ENCODE peak calls at places on chromosomes 4 and X, in six cellular contexts. One of them, this sample, is unnamed.

GRCh38 chrX:138917781-138918180 is 206.3 kb upstream of the FGF13 start:
- DNase-seq in fibroblast of lung: peak; percentile 81
- DNase-seq in RWPE1: peak; percentile 20
- DNase-seq in left ventricle myocardium inferior: no peak
- DNase-seq in aorta: no peak
- DNase-seq in CD8-positive, alpha-beta memory T cell: no peak
- DNase-seq in this sample: no peak

GRCh38 chr4:1604706-1605205 is 79.4 kb downstream of the FAM53A start:
- DNase-seq in RWPE1: peak; percentile 22
- DNase-seq in left ventricle myocardium inferior: no peak
- DNase-seq in fibroblast of lung: no peak
- DNase-seq in aorta: peak; percentile 59
- DNase-seq in CD8-positive, alpha-beta memory T cell: peak; percentile 56
- DNase-seq in this sample: no peak

GRCh38 chrX:52265713-52266112 is 81.0 kb downstream of the MAGED4 start:
- DNase-seq in aorta: no peak
- DNase-seq in CD8-positive, alpha-beta memory T cell: no peak
- DNase-seq in fibroblast of lung: no peak
- DNase-seq in left ventricle myocardium inferior: no peak
- DNase-seq in RWPE1: no peak
- DNase-seq in this sample: no peak

GRCh38 chrX:25599061-25599460 is 539.1 kb upstream of the MAGEB18 start:
- DNase-seq in left ventricle myocardium inferior: no peak
- DNase-seq in aorta: no peak
- DNase-seq in RWPE1: no peak
- DNase-seq in fibroblast of lung: peak; percentile 3
- DNase-seq in CD8-positive, alpha-beta memory T cell: no peak
- DNase-seq in this sample: no peak

GRCh38 chrX:154373340-154374306 is 811 bp downstream of the FLNA start:
- DNase-seq in left ventricle myocardium inferior: peak; percentile 41
- DNase-seq in fibroblast of lung: peak; percentile 76
- DNase-seq in CD8-positive, alpha-beta memory T cell: no peak
- DNase-seq in RWPE1: peak; percentile 52
- DNase-seq in aorta: no peak
- DNase-seq in this sample: peak; percentile 92

GRCh38 chrX:153400146-153401132 is 711 bp downstream of the PNMA6E start:
- DNase-seq in aorta: peak; percentile 77
- DNase-seq in RWPE1: peak; percentile 49
- DNase-seq in CD8-positive, alpha-beta memory T cell: peak; percentile 36
- DNase-seq in left ventricle myocardium inferior: no peak
- DNase-seq in fibroblast of lung: no peak
- DNase-seq in this sample: peak; percentile 86

GRCh38 chrX:52558140-52558539 is 41.3 kb upstream of the XAGE1B start:
- DNase-seq in RWPE1: no peak
- DNase-seq in fibroblast of lung: no peak
- DNase-seq in CD8-positive, alpha-beta memory T cell: no peak
- DNase-seq in left ventricle myocardium inferior: no peak
- DNase-seq in aorta: no peak
- DNase-seq in this sample: no peak

GRCh38 chr4:23962462-23962861 is 72.6 kb upstream of the PPARGC1A start:
- DNase-seq in fibroblast of lung: no peak
- DNase-seq in RWPE1: no peak
- DNase-seq in left ventricle myocardium inferior: no peak
- DNase-seq in CD8-positive, alpha-beta memory T cell: no peak
- DNase-seq in aorta: no peak
- DNase-seq in this sample: no peak

GRCh38 chr4:105594094-105595010 is 41.9 kb downstream of the ARHGEF38 start:
- DNase-seq in RWPE1: no peak
- DNase-seq in left ventricle myocardium inferior: no peak
- DNase-seq in aorta: no peak
- DNase-seq in fibroblast of lung: no peak
- DNase-seq in CD8-positive, alpha-beta memory T cell: no peak
- DNase-seq in this sample: no peak

GRCh38 chrX:155052738-155053498 is 18.0 kb downstream of the CMC4 start:
- DNase-seq in aorta: no peak
- DNase-seq in RWPE1: no peak
- DNase-seq in fibroblast of lung: no peak
- DNase-seq in CD8-positive, alpha-beta memory T cell: no peak
- DNase-seq in left ventricle myocardium inferior: no peak
- DNase-seq in this sample: no peak

GRCh38 chrX:132955710-132956109 is 2.7 kb downstream of the HS6ST2 start:
- DNase-seq in CD8-positive, alpha-beta memory T cell: no peak
- DNase-seq in fibroblast of lung: no peak
- DNase-seq in RWPE1: no peak
- DNase-seq in left ventricle myocardium inferior: no peak
- DNase-seq in aorta: no peak
- DNase-seq in this sample: peak; percentile 49

GRCh38 chr4:41532880-41533279 is 5.1 kb upstream of the LIMCH1 start:
- DNase-seq in RWPE1: no peak
- DNase-seq in fibroblast of lung: no peak
- DNase-seq in left ventricle myocardium inferior: no peak
- DNase-seq in aorta: no peak
- DNase-seq in CD8-positive, alpha-beta memory T cell: no peak
- DNase-seq in this sample: no peak

GRCh38 chr4:141576585-141577110 is 59.7 kb upstream of the IL15 start:
- DNase-seq in RWPE1: no peak
- DNase-seq in CD8-positive, alpha-beta memory T cell: no peak
- DNase-seq in aorta: no peak
- DNase-seq in fibroblast of lung: no peak
- DNase-seq in left ventricle myocardium inferior: no peak
- DNase-seq in this sample: no peak

GRCh38 chr4:36324808-36325207 is 43.4 kb downstream of the DTHD1 start:
- DNase-seq in fibroblast of lung: no peak
- DNase-seq in aorta: no peak
- DNase-seq in left ventricle myocardium inferior: no peak
- DNase-seq in CD8-positive, alpha-beta memory T cell: no peak
- DNase-seq in RWPE1: no peak
- DNase-seq in this sample: no peak

GRCh38 chr4:22556411-22556969 is 40.6 kb upstream of the ADGRA3 start:
- DNase-seq in RWPE1: no peak
- DNase-seq in CD8-positive, alpha-beta memory T cell: no peak
- DNase-seq in aorta: no peak
- DNase-seq in left ventricle myocardium inferior: no peak
- DNase-seq in fibroblast of lung: no peak
- DNase-seq in this sample: no peak
- H3K27ac ChIP-seq in RWPE1: no peak overlapping the region
- H3K27ac ChIP-seq in CD8-positive, alpha-beta memory T cell: no peak overlapping the region
- H3K27ac ChIP-seq in aorta: no peak overlapping the region
- H3K27ac ChIP-seq in left ventricle myocardium inferior: no peak overlapping the region
- H3K27ac ChIP-seq in fibroblast of lung: no peak overlapping the region
- H3K27ac ChIP-seq in this sample: no peak overlapping the region

DNA sequence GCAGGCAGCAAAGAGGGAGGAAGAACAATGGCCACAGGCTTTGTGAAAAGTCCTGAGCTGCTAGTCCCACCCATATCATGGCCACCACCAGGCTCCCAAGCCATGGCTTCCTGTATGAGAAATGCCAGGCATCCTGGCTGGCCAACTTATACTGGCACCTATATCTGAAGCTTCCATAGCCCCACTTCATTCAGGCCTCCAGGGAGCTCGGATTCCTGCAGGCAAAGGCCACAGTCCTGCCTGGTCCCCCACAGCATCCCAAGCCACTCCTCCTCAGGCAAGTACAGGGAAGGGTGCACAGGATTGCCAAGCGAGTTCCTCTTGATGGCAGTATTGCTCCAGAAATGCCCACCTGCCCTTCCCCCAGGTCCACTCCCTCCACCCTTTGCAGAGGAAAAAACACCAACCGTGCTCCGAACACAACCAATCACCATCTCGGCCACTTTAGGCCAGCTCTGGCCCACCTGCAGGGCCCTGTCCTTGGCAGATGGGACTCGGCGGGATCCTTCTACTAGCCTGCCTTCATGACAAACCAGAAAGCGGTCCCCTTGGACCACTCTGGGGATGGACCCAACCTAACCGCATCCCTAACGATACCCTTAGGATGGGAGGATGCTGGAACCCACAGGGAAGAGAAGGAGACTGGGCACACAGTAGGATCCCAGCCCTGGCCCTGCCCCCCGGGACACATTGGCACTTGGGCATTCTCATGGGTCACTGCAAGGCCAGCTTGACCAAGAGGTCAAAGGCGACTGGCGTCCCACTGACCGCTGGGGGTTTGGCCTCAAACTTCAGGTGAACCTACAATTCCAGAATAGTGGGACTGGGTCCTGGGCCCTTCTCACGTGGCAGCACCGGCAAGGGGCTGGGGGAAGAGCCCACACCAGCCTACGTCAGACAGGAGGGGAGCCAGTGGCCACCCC is 220.4 kb upstream of the AGTR2 start:
- DNase-seq in left ventricle myocardium inferior: no peak
- DNase-seq in RWPE1: no peak
- DNase-seq in CD8-positive, alpha-beta memory T cell: no peak
- DNase-seq in fibroblast of lung: no peak
- DNase-seq in aorta: peak; percentile 71
- DNase-seq in this sample: peak; percentile 86
- H3K27ac ChIP-seq in left ventricle myocardium inferior: no peak overlapping the region
- H3K27ac ChIP-seq in RWPE1: no peak overlapping the region
- H3K27ac ChIP-seq in CD8-positive, alpha-beta memory T cell: no peak overlapping the region
- H3K27ac ChIP-seq in fibroblast of lung: no peak overlapping the region
- H3K27ac ChIP-seq in aorta: no peak overlapping the region
- H3K27ac ChIP-seq in this sample: no peak overlapping the region

GRCh38 chr4:70734971-70735370 is 13.2 kb downstream of the RUFY3 start:
- DNase-seq in RWPE1: no peak
- DNase-seq in aorta: no peak
- DNase-seq in CD8-positive, alpha-beta memory T cell: no peak
- DNase-seq in left ventricle myocardium inferior: no peak
- DNase-seq in fibroblast of lung: no peak
- DNase-seq in this sample: no peak
- H3K27ac ChIP-seq in RWPE1: no peak overlapping the region
- H3K27ac ChIP-seq in aorta: peak overlapping the region; percentile 87
- H3K27ac ChIP-seq in CD8-positive, alpha-beta memory T cell: peak overlapping the region; percentile 60
- H3K27ac ChIP-seq in left ventricle myocardium inferior: peak overlapping the region; percentile 73
- H3K27ac ChIP-seq in fibroblast of lung: peak overlapping the region; percentile 77
- H3K27ac ChIP-seq in this sample: no peak overlapping the region

DNA sequence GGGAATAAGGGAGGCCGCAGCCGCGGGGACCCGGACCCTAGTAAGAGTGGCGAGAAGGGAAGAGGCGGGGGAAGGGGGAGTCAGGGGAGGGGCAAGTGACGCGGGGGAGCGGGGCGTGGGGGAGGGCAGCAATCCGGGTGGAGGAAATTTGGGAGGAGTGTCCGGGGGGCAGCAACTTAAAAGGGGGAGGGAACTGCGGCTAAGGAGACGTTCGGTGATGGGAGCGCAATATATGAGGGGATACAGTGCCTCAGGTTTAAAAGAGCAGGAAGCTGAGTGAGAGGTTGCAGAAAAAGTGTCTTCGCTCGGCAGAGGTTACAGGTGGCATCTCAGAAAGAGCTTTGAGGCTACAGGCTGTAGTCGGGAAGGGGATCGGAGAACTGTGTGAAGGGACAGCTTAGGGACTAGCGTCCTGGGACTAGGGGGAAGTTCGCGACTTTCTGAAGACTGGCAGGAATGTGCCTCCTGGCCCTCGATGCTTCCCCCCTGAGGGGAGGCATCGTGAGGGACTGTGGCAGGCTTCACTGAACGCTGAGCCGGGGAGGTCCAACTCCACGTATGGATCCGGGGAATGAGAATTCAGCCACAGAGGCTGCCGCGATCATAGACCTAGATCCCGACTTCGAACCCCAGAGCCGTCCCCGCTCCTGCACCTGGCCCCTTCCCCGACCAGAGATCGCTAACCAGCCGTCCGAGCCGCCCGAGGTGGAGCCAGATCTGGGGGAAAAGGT is 485 bp downstream of the FOXO4 start:
- DNase-seq in aorta: peak; percentile 74
- DNase-seq in left ventricle myocardium inferior: no peak
- DNase-seq in RWPE1: peak; percentile 56
- DNase-seq in CD8-positive, alpha-beta memory T cell: no peak
- DNase-seq in fibroblast of lung: peak; percentile 47
- DNase-seq in this sample: no peak
- H3K27ac ChIP-seq in aorta: no peak overlapping the region
- H3K27ac ChIP-seq in left ventricle myocardium inferior: peak overlapping the region; percentile 71
- H3K27ac ChIP-seq in RWPE1: peak overlapping the region; percentile 36
- H3K27ac ChIP-seq in CD8-positive, alpha-beta memory T cell: peak overlapping the region; percentile 57
- H3K27ac ChIP-seq in fibroblast of lung: no peak overlapping the region
- H3K27ac ChIP-seq in this sample: no peak overlapping the region

DNA sequence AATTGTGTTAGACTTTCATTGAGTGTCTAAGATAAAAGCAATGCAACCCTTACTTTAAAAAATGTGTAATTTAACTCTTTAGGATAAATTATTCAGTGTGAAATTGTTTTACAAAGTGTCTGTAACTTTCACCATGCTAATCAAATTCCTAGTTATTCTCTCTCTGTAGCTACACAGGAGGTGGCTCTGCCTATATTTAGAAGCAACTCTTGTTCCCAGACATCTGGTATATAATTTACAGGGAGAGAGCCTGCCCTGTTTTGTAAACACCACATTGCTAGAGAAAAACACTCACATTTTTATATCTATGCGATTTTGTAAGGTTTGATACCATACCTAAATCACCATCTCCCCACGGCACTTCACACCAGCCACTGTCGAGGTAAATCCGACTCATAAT is 35.4 kb upstream of the SPATA4 start:
- DNase-seq in CD8-positive, alpha-beta memory T cell: no peak
- DNase-seq in fibroblast of lung: no peak
- DNase-seq in aorta: no peak
- DNase-seq in RWPE1: no peak
- DNase-seq in left ventricle myocardium inferior: no peak
- DNase-seq in this sample: no peak
- H3K27ac ChIP-seq in CD8-positive, alpha-beta memory T cell: no peak overlapping the region
- H3K27ac ChIP-seq in fibroblast of lung: no peak overlapping the region
- H3K27ac ChIP-seq in aorta: no peak overlapping the region
- H3K27ac ChIP-seq in RWPE1: no peak overlapping the region
- H3K27ac ChIP-seq in left ventricle myocardium inferior: peak overlapping the region; percentile 78
- H3K27ac ChIP-seq in this sample: no peak overlapping the region

GRCh38 chrX:42976729-42977366 is 198.9 kb upstream of the PPP1R2C start:
- DNase-seq in RWPE1: no peak
- DNase-seq in CD8-positive, alpha-beta memory T cell: no peak
- DNase-seq in fibroblast of lung: peak; percentile 11
- DNase-seq in aorta: no peak
- DNase-seq in left ventricle myocardium inferior: no peak
- DNase-seq in this sample: no peak

GRCh38 chrX:42973321-42973720 is 195.4 kb upstream of the PPP1R2C start:
- DNase-seq in left ventricle myocardium inferior: no peak
- DNase-seq in aorta: no peak
- DNase-seq in fibroblast of lung: no peak
- DNase-seq in RWPE1: no peak
- DNase-seq in CD8-positive, alpha-beta memory T cell: no peak
- DNase-seq in this sample: no peak

GRCh38 chrX:42975906-42976305 is 197.9 kb upstream of the PPP1R2C start:
- DNase-seq in fibroblast of lung: no peak
- DNase-seq in aorta: no peak
- DNase-seq in left ventricle myocardium inferior: no peak
- DNase-seq in RWPE1: no peak
- DNase-seq in CD8-positive, alpha-beta memory T cell: no peak
- DNase-seq in this sample: no peak

GRCh38 chrX:42978655-42979379 is 200.9 kb upstream of the PPP1R2C start:
- DNase-seq in aorta: no peak
- DNase-seq in fibroblast of lung: peak; percentile 33
- DNase-seq in RWPE1: no peak
- DNase-seq in CD8-positive, alpha-beta memory T cell: no peak
- DNase-seq in left ventricle myocardium inferior: no peak
- DNase-seq in this sample: no peak
- H3K27ac ChIP-seq in aorta: no peak overlapping the region
- H3K27ac ChIP-seq in fibroblast of lung: no peak overlapping the region
- H3K27ac ChIP-seq in RWPE1: no peak overlapping the region
- H3K27ac ChIP-seq in CD8-positive, alpha-beta memory T cell: no peak overlapping the region
- H3K27ac ChIP-seq in left ventricle myocardium inferior: no peak overlapping the region
- H3K27ac ChIP-seq in this sample: no peak overlapping the region

GRCh38 chr4:174119051-174119450 is 164.4 kb downstream of the FBXO8 start:
- DNase-seq in fibroblast of lung: peak; percentile 5
- DNase-seq in RWPE1: peak; percentile 4
- DNase-seq in CD8-positive, alpha-beta memory T cell: no peak
- DNase-seq in aorta: no peak
- DNase-seq in left ventricle myocardium inferior: no peak
- DNase-seq in this sample: no peak
- H3K27ac ChIP-seq in fibroblast of lung: no peak overlapping the region
- H3K27ac ChIP-seq in RWPE1: no peak overlapping the region
- H3K27ac ChIP-seq in CD8-positive, alpha-beta memory T cell: no peak overlapping the region
- H3K27ac ChIP-seq in aorta: no peak overlapping the region
- H3K27ac ChIP-seq in left ventricle myocardium inferior: no peak overlapping the region
- H3K27ac ChIP-seq in this sample: no peak overlapping the region

This sample was measured in endodermal cell.